ENCODE peak calls at places on chromosomes 7 and 10, in nine cellular contexts. One of them, this sample, is unnamed.
A peak's percentile ranks its signal among the peaks of the same experiment; 100 is the strongest.

GRCh38 chr10:132918617-132919373 is 23.6 kb downstream of the CFAP46 start:
- DNase-seq in SK-N-DZ: no peak
- DNase-seq in nephron progenitor cell: no peak
- DNase-seq in activated T-cell treated with anti-CD3 and anti-CD28 coated beads, Interleukin-2, amount 50 U/mL, for 1 hour: no peak
- DNase-seq in stimulated activated CD4-positive, alpha-beta T cell treated with anti-CD3 and anti-CD28 coated beads, Interleukin-12 subunit alpha, Interleukin-12 subunit beta, amount 100 ng/mL, for 4 hours: no peak
- DNase-seq in astrocyte: no peak
- DNase-seq in iPS-NIHi11: no peak
- DNase-seq in thoracic aorta: no peak
- DNase-seq in spleen: peak; percentile 75
- DNase-seq in this sample: no peak

GRCh38 chr10:106043833-106044232 is 1120.7 kb downstream of the SORCS1 start:
- DNase-seq in SK-N-DZ: no peak
- DNase-seq in nephron progenitor cell: no peak
- DNase-seq in activated T-cell treated with anti-CD3 and anti-CD28 coated beads, Interleukin-2, amount 50 U/mL, for 1 hour: no peak
- DNase-seq in stimulated activated CD4-positive, alpha-beta T cell treated with anti-CD3 and anti-CD28 coated beads, Interleukin-12 subunit alpha, Interleukin-12 subunit beta, amount 100 ng/mL, for 4 hours: no peak
- DNase-seq in astrocyte: peak; percentile 7
- DNase-seq in iPS-NIHi11: no peak
- DNase-seq in thoracic aorta: no peak
- DNase-seq in spleen: no peak
- DNase-seq in this sample: no peak

GRCh38 chr7:55565693-55566092 is 6.6 kb downstream of the VOPP1 start:
- DNase-seq in SK-N-DZ: no peak
- DNase-seq in nephron progenitor cell: no peak
- DNase-seq in activated T-cell treated with anti-CD3 and anti-CD28 coated beads, Interleukin-2, amount 50 U/mL, for 1 hour: no peak
- DNase-seq in stimulated activated CD4-positive, alpha-beta T cell treated with anti-CD3 and anti-CD28 coated beads, Interleukin-12 subunit alpha, Interleukin-12 subunit beta, amount 100 ng/mL, for 4 hours: no peak
- DNase-seq in astrocyte: no peak
- DNase-seq in iPS-NIHi11: no peak
- DNase-seq in thoracic aorta: no peak
- DNase-seq in spleen: no peak
- DNase-seq in this sample: no peak

GRCh38 chr10:16987976-16988610 is 141.5 kb downstream of the CUBN start:
- DNase-seq in SK-N-DZ: no peak
- DNase-seq in nephron progenitor cell: no peak
- DNase-seq in activated T-cell treated with anti-CD3 and anti-CD28 coated beads, Interleukin-2, amount 50 U/mL, for 1 hour: no peak
- DNase-seq in stimulated activated CD4-positive, alpha-beta T cell treated with anti-CD3 and anti-CD28 coated beads, Interleukin-12 subunit alpha, Interleukin-12 subunit beta, amount 100 ng/mL, for 4 hours: no peak
- DNase-seq in astrocyte: no peak
- DNase-seq in iPS-NIHi11: no peak
- DNase-seq in thoracic aorta: no peak
- DNase-seq in spleen: no peak
- DNase-seq in this sample: no peak

GRCh38 chr7:28856656-28857055 is 101.5 kb downstream of the TRIL start:
- DNase-seq in SK-N-DZ: no peak
- DNase-seq in nephron progenitor cell: no peak
- DNase-seq in activated T-cell treated with anti-CD3 and anti-CD28 coated beads, Interleukin-2, amount 50 U/mL, for 1 hour: no peak
- DNase-seq in stimulated activated CD4-positive, alpha-beta T cell treated with anti-CD3 and anti-CD28 coated beads, Interleukin-12 subunit alpha, Interleukin-12 subunit beta, amount 100 ng/mL, for 4 hours: no peak
- DNase-seq in astrocyte: peak; percentile 49
- DNase-seq in iPS-NIHi11: no peak
- DNase-seq in thoracic aorta: no peak
- DNase-seq in spleen: no peak
- DNase-seq in this sample: no peak

GRCh38 chr10:78290131-78290750 is 256.6 kb downstream of the RPS24 start:
- DNase-seq in SK-N-DZ: peak; percentile 74
- DNase-seq in nephron progenitor cell: no peak
- DNase-seq in activated T-cell treated with anti-CD3 and anti-CD28 coated beads, Interleukin-2, amount 50 U/mL, for 1 hour: no peak
- DNase-seq in stimulated activated CD4-positive, alpha-beta T cell treated with anti-CD3 and anti-CD28 coated beads, Interleukin-12 subunit alpha, Interleukin-12 subunit beta, amount 100 ng/mL, for 4 hours: no peak
- DNase-seq in astrocyte: no peak
- DNase-seq in iPS-NIHi11: no peak
- DNase-seq in thoracic aorta: no peak
- DNase-seq in spleen: peak; percentile 49
- DNase-seq in this sample: no peak

GRCh38 chr7:72230281-72230680 is 181.9 kb downstream of the CALN1 start:
- DNase-seq in SK-N-DZ: no peak
- DNase-seq in nephron progenitor cell: no peak
- DNase-seq in activated T-cell treated with anti-CD3 and anti-CD28 coated beads, Interleukin-2, amount 50 U/mL, for 1 hour: no peak
- DNase-seq in stimulated activated CD4-positive, alpha-beta T cell treated with anti-CD3 and anti-CD28 coated beads, Interleukin-12 subunit alpha, Interleukin-12 subunit beta, amount 100 ng/mL, for 4 hours: no peak
- DNase-seq in astrocyte: no peak
- DNase-seq in iPS-NIHi11: no peak
- DNase-seq in thoracic aorta: no peak
- DNase-seq in spleen: no peak
- DNase-seq in this sample: no peak

GRCh38 chr7:148750442-148751355 is 52.0 kb downstream of the CUL1 start:
- DNase-seq in SK-N-DZ: no peak
- DNase-seq in nephron progenitor cell: no peak
- DNase-seq in activated T-cell treated with anti-CD3 and anti-CD28 coated beads, Interleukin-2, amount 50 U/mL, for 1 hour: no peak
- DNase-seq in stimulated activated CD4-positive, alpha-beta T cell treated with anti-CD3 and anti-CD28 coated beads, Interleukin-12 subunit alpha, Interleukin-12 subunit beta, amount 100 ng/mL, for 4 hours: no peak
- DNase-seq in astrocyte: no peak
- DNase-seq in iPS-NIHi11: no peak
- DNase-seq in thoracic aorta: no peak
- DNase-seq in spleen: no peak
- DNase-seq in this sample: no peak

GRCh38 chr10:12717981-12718707 is 283.4 kb downstream of the CCDC3 start:
- DNase-seq in SK-N-DZ: no peak
- DNase-seq in nephron progenitor cell: no peak
- DNase-seq in activated T-cell treated with anti-CD3 and anti-CD28 coated beads, Interleukin-2, amount 50 U/mL, for 1 hour: no peak
- DNase-seq in stimulated activated CD4-positive, alpha-beta T cell treated with anti-CD3 and anti-CD28 coated beads, Interleukin-12 subunit alpha, Interleukin-12 subunit beta, amount 100 ng/mL, for 4 hours: no peak
- DNase-seq in astrocyte: peak; percentile 31
- DNase-seq in iPS-NIHi11: no peak
- DNase-seq in thoracic aorta: no peak
- DNase-seq in spleen: no peak
- DNase-seq in this sample: peak; percentile 64

GRCh38 chr7:47651355-47652317 is 69.7 kb upstream of the TNS3 start:
- DNase-seq in SK-N-DZ: no peak
- DNase-seq in nephron progenitor cell: no peak
- DNase-seq in activated T-cell treated with anti-CD3 and anti-CD28 coated beads, Interleukin-2, amount 50 U/mL, for 1 hour: no peak
- DNase-seq in stimulated activated CD4-positive, alpha-beta T cell treated with anti-CD3 and anti-CD28 coated beads, Interleukin-12 subunit alpha, Interleukin-12 subunit beta, amount 100 ng/mL, for 4 hours: no peak
- DNase-seq in astrocyte: peak; percentile 99
- DNase-seq in iPS-NIHi11: no peak
- DNase-seq in thoracic aorta: no peak
- DNase-seq in spleen: no peak
- DNase-seq in this sample: peak; percentile 47

GRCh38 chr7:104230606-104231005 is 22.8 kb upstream of the ORC5 start:
- DNase-seq in SK-N-DZ: peak; percentile 12
- DNase-seq in nephron progenitor cell: no peak
- DNase-seq in activated T-cell treated with anti-CD3 and anti-CD28 coated beads, Interleukin-2, amount 50 U/mL, for 1 hour: no peak
- DNase-seq in stimulated activated CD4-positive, alpha-beta T cell treated with anti-CD3 and anti-CD28 coated beads, Interleukin-12 subunit alpha, Interleukin-12 subunit beta, amount 100 ng/mL, for 4 hours: no peak
- DNase-seq in astrocyte: peak; percentile 63
- DNase-seq in iPS-NIHi11: no peak
- DNase-seq in thoracic aorta: no peak
- DNase-seq in spleen: no peak
- DNase-seq in this sample: no peak

GRCh38 chr10:27341001-27341400 is 100.4 kb upstream of the ACBD5 start:
- DNase-seq in SK-N-DZ: no peak
- DNase-seq in nephron progenitor cell: no peak
- DNase-seq in activated T-cell treated with anti-CD3 and anti-CD28 coated beads, Interleukin-2, amount 50 U/mL, for 1 hour: no peak
- DNase-seq in stimulated activated CD4-positive, alpha-beta T cell treated with anti-CD3 and anti-CD28 coated beads, Interleukin-12 subunit alpha, Interleukin-12 subunit beta, amount 100 ng/mL, for 4 hours: no peak
- DNase-seq in astrocyte: no peak
- DNase-seq in iPS-NIHi11: no peak
- DNase-seq in thoracic aorta: no peak
- DNase-seq in spleen: no peak
- DNase-seq in this sample: no peak

GRCh38 chr7:36749282-36749960 is 25.1 kb upstream of the AOAH start:
- DNase-seq in SK-N-DZ: no peak
- DNase-seq in nephron progenitor cell: no peak
- DNase-seq in activated T-cell treated with anti-CD3 and anti-CD28 coated beads, Interleukin-2, amount 50 U/mL, for 1 hour: no peak
- DNase-seq in stimulated activated CD4-positive, alpha-beta T cell treated with anti-CD3 and anti-CD28 coated beads, Interleukin-12 subunit alpha, Interleukin-12 subunit beta, amount 100 ng/mL, for 4 hours: no peak
- DNase-seq in astrocyte: peak; percentile 81
- DNase-seq in iPS-NIHi11: no peak
- DNase-seq in thoracic aorta: no peak
- DNase-seq in spleen: no peak
- DNase-seq in this sample: no peak

GRCh38 chr7:28280516-28280915 is 99.9 kb upstream of the JAZF1 start:
- DNase-seq in SK-N-DZ: peak; percentile 61
- DNase-seq in nephron progenitor cell: no peak
- DNase-seq in activated T-cell treated with anti-CD3 and anti-CD28 coated beads, Interleukin-2, amount 50 U/mL, for 1 hour: no peak
- DNase-seq in stimulated activated CD4-positive, alpha-beta T cell treated with anti-CD3 and anti-CD28 coated beads, Interleukin-12 subunit alpha, Interleukin-12 subunit beta, amount 100 ng/mL, for 4 hours: no peak
- DNase-seq in astrocyte: no peak
- DNase-seq in iPS-NIHi11: no peak
- DNase-seq in thoracic aorta: no peak
- DNase-seq in spleen: no peak
- DNase-seq in this sample: no peak

GRCh38 chr10:70925377-70926214 is 37.2 kb upstream of the PCBD1 start:
- DNase-seq in SK-N-DZ: peak; percentile 45
- DNase-seq in nephron progenitor cell: peak; percentile 85
- DNase-seq in activated T-cell treated with anti-CD3 and anti-CD28 coated beads, Interleukin-2, amount 50 U/mL, for 1 hour: peak; percentile 62
- DNase-seq in stimulated activated CD4-positive, alpha-beta T cell treated with anti-CD3 and anti-CD28 coated beads, Interleukin-12 subunit alpha, Interleukin-12 subunit beta, amount 100 ng/mL, for 4 hours: peak; percentile 59
- DNase-seq in astrocyte: no peak
- DNase-seq in iPS-NIHi11: peak; percentile 94
- DNase-seq in thoracic aorta: no peak
- DNase-seq in spleen: peak; percentile 87
- DNase-seq in this sample: no peak